ENCODE peak calls at places on chromosomes 12 and 14, in seven cellular contexts. B is mesendoderm, G is H9, D is trophoblast cell, K is H1, L is IMR-90, M is neuronal stem cell. X is an unnamed sample.

GRCh38 chr12:43285248-43285647 is 266.8 kb downstream of the ADAMTS20 start:
- DNase-seq in B (no peak), L (peak; percentile 98), D (peak; percentile 15), K (no peak), M (no peak), G (no peak), X (peak; percentile 55)

GRCh38 chr12:109987615-109988014 is 8.6 kb downstream of the GIT2 start:
- DNase-seq in L (peak; percentile 90), B (no peak), K (no peak), D (peak; percentile 70), G (no peak), M (no peak), X (no peak)

GRCh38 chr14:32826404-32827082 is 112.1 kb upstream of the NPAS3 start:
- DNase-seq in L (no peak), K (no peak), D (no peak), M (no peak), G (peak; percentile 44), B (peak; percentile 52), X (no peak)

GRCh38 chr12:65675141-65675621 is 149.1 kb upstream of the HMGA2 start:
- DNase-seq in K (no peak), M (no peak), D (no peak), G (no peak), L (peak; percentile 87), B (no peak), X (peak; percentile 78)

GRCh38 chr12:48890657-48891418 is 25.2 kb upstream of the RND1 start:
- DNase-seq in B (peak; percentile 90), M (peak; percentile 79), K (peak; percentile 51), L (peak; percentile 62), G (peak; percentile 95), D (peak; percentile 81), X (peak; percentile 77)

GRCh38 chr12:102694913-102695312 is 214.6 kb upstream of the IGF1 start:
- DNase-seq in K (no peak), G (no peak), M (no peak), D (no peak), B (no peak), L (no peak), X (no peak)

GRCh38 chr12:26854028-26854387 is 21.0 kb upstream of the ITPR2 start:
- DNase-seq in M (no peak), G (no peak), L (no peak), B (no peak), D (no peak), K (no peak), X (no peak)

GRCh38 chr14:72024043-72024407 is 91.8 kb downstream of the RGS6 start:
- DNase-seq in K (peak; percentile 7), B (peak; percentile 74), L (peak; percentile 21), D (peak; percentile 78), M (peak; percentile 43), G (peak; percentile 64), X (no peak)

GRCh38 chr12:48424644-48425043 is 47.7 kb upstream of the ANP32D start:
- DNase-seq in G (no peak), K (no peak), M (no peak), L (no peak), B (no peak), D (no peak), X (no peak)

GRCh38 chr12:6960291-6961277 is 9.4 kb downstream of the PTPN6 start:
- DNase-seq in K (no peak), B (peak; percentile 63), L (peak; percentile 38), D (peak; percentile 18), M (no peak), G (no peak), X (no peak)

GRCh38 chr12:85963322-85963721 is 89.2 kb downstream of the NTS start:
- DNase-seq in G (no peak), D (no peak), L (no peak), B (no peak), K (no peak), M (no peak), X (no peak)

GRCh38 chr12:126668538-126668937 is 1598.4 kb upstream of the TMEM132C start:
- DNase-seq in K (no peak), M (no peak), D (peak; percentile 14), G (no peak), L (no peak), B (no peak), X (no peak)

GRCh38 chr12:132147423-132148367 is 3.4 kb downstream of the NOC4L start:
- DNase-seq in B (no peak), L (no peak), D (no peak), K (no peak), G (no peak), M (no peak), X (no peak)
- H3K9ac ChIP-seq in B (no peak overlapping the region), L (no peak overlapping the region), D (no peak overlapping the region), K (no peak overlapping the region), G (no peak overlapping the region), M (no peak overlapping the region), X (no peak overlapping the region)

GRCh38 chr12:46005823-46006222 is 15.4 kb upstream of the SCAF11 start:
- DNase-seq in K (no peak), G (no peak), B (no peak), L (no peak), D (no peak), M (no peak), X (no peak)

GRCh38 chr12:46004715-46005114 is 14.3 kb upstream of the SCAF11 start:
- DNase-seq in B (no peak), M (no peak), L (no peak), K (no peak), G (no peak), D (no peak), X (no peak)

GRCh38 chr12:46005151-46005797 is 14.9 kb upstream of the SCAF11 start:
- DNase-seq in K (no peak), L (peak; percentile 34), B (no peak), M (no peak), D (peak; percentile 5), G (no peak), X (no peak)
- H3K4ac ChIP-seq in K (peak overlapping the region; percentile 50), L (no peak overlapping the region), B (no peak overlapping the region), M (no peak overlapping the region), D (no peak overlapping the region), G (no peak overlapping the region), X (no peak overlapping the region)

GRCh38 chr12:2234951-2235350 is 182.2 kb downstream of the CACNA1C start:
- DNase-seq in K (no peak), M (no peak), D (no peak), G (no peak), L (no peak), B (no peak), X (no peak)

GRCh38 chr12:2233034-2233433 is 180.2 kb downstream of the CACNA1C start:
- DNase-seq in G (no peak), L (peak; percentile 66), D (no peak), B (no peak), M (no peak), K (no peak), X (no peak)

GRCh38 chr12:2229661-2230539 is 177.1 kb downstream of the CACNA1C start:
- DNase-seq in G (peak; percentile 89), D (no peak), B (peak; percentile 37), M (no peak), K (no peak), L (no peak), X (no peak)

GRCh38 chr12:2231011-2231595 is 178.3 kb downstream of the CACNA1C start:
- DNase-seq in G (no peak), D (no peak), M (no peak), L (no peak), K (no peak), B (no peak), X (no peak)

DNA sequence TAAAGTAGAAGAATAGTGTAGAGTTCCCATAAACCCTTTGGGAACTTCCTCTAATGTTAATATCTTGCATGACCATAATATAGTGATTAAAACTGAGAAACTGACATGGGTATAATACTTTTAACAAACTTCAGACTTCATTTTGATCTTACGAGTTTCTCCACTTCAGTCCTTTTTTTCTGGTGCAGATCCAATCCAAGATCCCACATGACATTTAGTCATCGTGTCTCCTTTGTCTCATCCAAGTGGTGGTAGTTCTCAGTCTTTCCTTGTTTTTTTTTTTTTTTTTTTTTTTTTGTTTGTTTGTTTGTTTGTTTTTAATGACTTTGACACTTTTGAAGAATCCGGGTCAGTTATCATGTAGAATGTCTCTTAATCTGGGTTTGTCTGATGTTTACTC is 179.2 kb downstream of the CACNA1C start:
- DNase-seq in M (no peak), K (no peak), D (no peak), L (no peak), G (no peak), B (no peak), X (no peak)
- H3K23ac ChIP-seq in M (no peak overlapping the region), K (no peak overlapping the region), D (no peak overlapping the region), L (no peak overlapping the region), G (no peak overlapping the region), B (no peak overlapping the region), X (no peak overlapping the region)

DNA sequence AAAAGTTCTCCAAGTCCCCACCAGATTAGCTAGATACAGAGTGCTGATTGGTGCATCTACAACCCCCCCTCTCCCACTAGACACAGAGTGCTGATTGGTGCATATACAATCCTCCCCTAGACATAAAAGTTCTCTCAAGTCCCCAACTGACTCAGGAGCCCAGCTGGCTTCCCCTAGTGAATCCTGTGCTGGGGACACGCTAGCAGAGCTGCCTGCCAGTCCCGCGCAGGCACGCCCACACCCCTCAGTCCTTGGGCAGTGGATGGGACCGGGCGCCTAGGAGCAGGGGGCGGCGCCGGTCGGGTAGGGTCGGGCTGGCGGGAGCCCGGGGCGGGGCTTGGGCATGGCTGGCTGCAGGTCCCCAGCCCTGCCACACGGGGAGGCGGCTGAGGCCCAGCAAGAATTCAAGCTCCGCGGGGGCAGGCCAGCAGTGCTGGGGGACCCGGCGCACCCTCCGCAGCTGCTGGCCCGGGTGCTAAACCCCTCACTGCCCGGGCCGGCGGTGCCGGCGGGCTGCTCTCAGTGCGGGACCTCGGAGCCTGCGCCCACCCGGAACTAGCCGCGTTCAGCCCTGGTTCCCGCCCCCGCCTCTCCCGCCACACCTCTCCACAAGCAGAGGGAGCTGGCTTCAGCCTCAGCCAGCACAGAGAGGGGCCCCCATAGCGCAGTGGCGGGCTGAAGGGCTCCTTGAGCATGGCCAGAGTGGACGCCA is 64.3 kb upstream of the DDHD1 start:
- DNase-seq in M (peak; percentile 74), B (peak; percentile 95), D (peak; percentile 64), G (peak; percentile 97), L (peak; percentile 33), K (peak; percentile 77), X (peak; percentile 77)
- H3K9ac ChIP-seq in M (peak overlapping the region; percentile 86), B (peak overlapping the region; percentile 70), D (peak overlapping the region; percentile 5), G (no peak overlapping the region), L (peak overlapping the region; percentile 11), K (no peak overlapping the region), X (peak overlapping the region; percentile 78)

DNA sequence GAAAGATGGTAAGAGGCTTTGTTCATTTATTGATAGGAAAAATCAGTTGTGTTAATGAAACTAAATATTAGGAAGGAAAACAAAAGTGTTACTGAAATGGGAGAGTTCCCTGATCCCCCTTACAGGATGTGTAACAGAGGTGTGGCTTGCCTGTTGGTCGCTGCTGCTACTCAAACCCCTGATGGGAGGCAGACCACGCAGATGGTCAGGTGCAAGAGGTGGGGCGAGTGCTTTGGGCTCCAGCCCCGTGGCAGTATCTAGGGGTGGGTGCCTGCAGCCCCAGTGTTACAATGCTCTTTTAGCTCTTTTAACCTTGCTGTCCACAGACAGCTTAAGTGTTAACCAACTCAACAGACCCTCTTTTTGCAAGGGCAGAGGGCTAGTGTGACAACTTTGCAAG is 319.6 kb upstream of the DCN start:
- DNase-seq in K (no peak), G (no peak), M (no peak), B (no peak), D (no peak), L (no peak), X (no peak)
- H3K4ac ChIP-seq in K (no peak overlapping the region), G (no peak overlapping the region), M (no peak overlapping the region), B (no peak overlapping the region), D (no peak overlapping the region), L (no peak overlapping the region), X (no peak overlapping the region)

GRCh38 chr14:48944802-48945201 is 641.4 kb downstream of the RPS29 start:
- DNase-seq in L (no peak), M (no peak), D (no peak), B (no peak), G (no peak), K (no peak), X (no peak)
- H3K23ac ChIP-seq in L (no peak overlapping the region), M (no peak overlapping the region), D (no peak overlapping the region), B (no peak overlapping the region), G (no peak overlapping the region), K (no peak overlapping the region), X (no peak overlapping the region)